ENCODE peak calls at places on chromosomes 13 and 19, in ten cellular contexts. B is mesendoderm, G is IMR-90, F is PC-3, A is neural progenitor cell, S is HCT116, M is GM23248, Z is hepatocyte, Y is H9, O is fibroblast of lung. W is an unnamed sample.

GRCh38 chr13:40518481-40518882 is 148.0 kb downstream of the FOXO1 start:
- DNase-seq in G (no peak), S (no peak), A (no peak), B (peak), Y (no peak), M (no peak), F (no peak), Z (no peak), O (peak), W (no peak)

GRCh38 chr19:35673121-35673804 is 6.9 kb downstream of the UPK1A start:
- DNase-seq in Y (peak), O (peak), A (peak), S (peak), M (peak), B (peak), F (no peak), Z (peak), G (peak), W (no peak)

GRCh38 chr19:51508059-51508733 is 6.6 kb upstream of the SIGLEC12 start:
- DNase-seq in A (no peak), B (no peak), O (no peak), G (no peak), Z (no peak), Y (no peak), S (no peak), F (no peak), M (no peak), W (no peak)

GRCh38 chr13:20901668-20902437 is 693 bp downstream of the XPO4 start:
- DNase-seq in B (peak), Z (peak), G (peak), F (peak), O (peak), M (peak), S (peak), Y (peak), A (peak), W (peak)

GRCh38 chr13:19596960-19597361 is 35.6 kb upstream of the TPTE2 start:
- DNase-seq in A (no peak), G (peak), S (peak), Z (peak), B (no peak), O (peak), F (peak), M (peak), Y (no peak), W (no peak)

GRCh38 chr13:44211286-44211685 is 162.3 kb upstream of the SERP2 start:
- DNase-seq in F (no peak), M (no peak), Z (no peak), A (no peak), S (no peak), O (no peak), G (no peak), Y (no peak), B (peak), W (no peak)

GRCh38 chr13:99969368-99969933 is 2.1 kb downstream of the ZIC5 start:
- DNase-seq in S (no peak), Z (no peak), F (no peak), O (no peak), A (peak), M (no peak), Y (no peak), B (no peak), G (no peak), W (no peak)

GRCh38 chr19:50992666-50993035 is 8.8 kb downstream of the KLK8 start:
- DNase-seq in B (no peak), Z (no peak), S (no peak), M (no peak), Y (no peak), A (no peak), F (peak), G (no peak), O (no peak), W (no peak)

GRCh38 chr13:106859505-106859904 is 291.6 kb upstream of the ARGLU1 start:
- DNase-seq in Y (peak), M (no peak), B (peak), G (no peak), S (no peak), Z (no peak), O (no peak), A (peak), F (peak), W (no peak)

GRCh38 chr13:92354583-92354982 is 872.0 kb upstream of the GPC6 start:
- DNase-seq in F (no peak), Y (no peak), M (no peak), Z (no peak), G (no peak), O (peak), A (no peak), S (no peak), B (no peak), W (no peak)

GRCh38 chr19:2266183-2266993 is 10.2 kb upstream of the JSRP1 start:
- DNase-seq in S (no peak), F (peak), M (peak), Y (no peak), A (no peak), G (peak), O (peak), Z (no peak), B (no peak), W (peak)

GRCh38 chr13:113283904-113284303 is 13.1 kb upstream of the LAMP1 start:
- DNase-seq in B (no peak), O (no peak), A (no peak), G (no peak), Y (no peak), M (peak), F (no peak), Z (no peak), S (no peak), W (no peak)

GRCh38 chr19:8333771-8334457 is 9.1 kb downstream of the KANK3 start:
- DNase-seq in S (no peak), F (no peak), G (no peak), M (no peak), A (peak), Z (no peak), B (no peak), Y (peak), O (no peak), W (no peak)

GRCh38 chr13:90055121-90055520 is 1292.4 kb upstream of the MIR17HG start:
- DNase-seq in M (peak), S (peak), A (no peak), Y (no peak), Z (no peak), B (no peak), G (no peak), O (peak), F (peak), W (no peak)

GRCh38 chr13:32165791-32166190 is 134.2 kb downstream of the FRY start:
- DNase-seq in F (no peak), A (no peak), G (no peak), Z (no peak), B (no peak), M (no peak), Y (no peak), S (no peak), O (no peak), W (no peak)

GRCh38 chr19:49558591-49558990 is 21.8 kb downstream of the NOSIP start:
- DNase-seq in Y (no peak), G (no peak), S (no peak), Z (no peak), F (no peak), A (no peak), M (no peak), B (no peak), O (no peak), W (no peak)

GRCh38 chr19:50387176-50387867 is 3.2 kb downstream of the POLD1 start:
- DNase-seq in M (peak), B (no peak), A (no peak), G (peak), F (no peak), Z (no peak), O (peak), S (no peak), Y (no peak), W (no peak)

GRCh38 chr13:57624565-57625435 is 6.7 kb upstream of the PCDH17 start:
- DNase-seq in A (peak), Z (peak), Y (peak), F (peak), M (peak), B (peak), S (no peak), O (peak), G (peak), W (peak)

GRCh38 chr19:10694706-10695105 is 6.5 kb upstream of the QTRT1 start:
- DNase-seq in G (no peak), A (no peak), O (no peak), Y (no peak), Z (no peak), B (no peak), F (no peak), M (peak), S (no peak), W (peak)

GRCh38 chr13:89695343-89696257 is 1651.9 kb upstream of the MIR17HG start:
- DNase-seq in Z (peak), M (peak), B (peak), O (peak), A (peak), S (peak), G (peak), F (peak), Y (peak), W (peak)

GRCh38 chr19:30229524-30230174 is 142.5 kb upstream of the ZNF536 start:
- DNase-seq in S (no peak), Z (peak), G (peak), F (no peak), Y (no peak), M (no peak), A (peak), O (no peak), B (peak), W (peak)

GRCh38 chr19:6501740-6502648 is at the start of gene TUBB4A:
- DNase-seq in O (no peak), Z (peak), B (no peak), S (no peak), M (no peak), A (peak), F (peak), Y (peak), G (no peak), W (peak)
- H3K4me2 ChIP-seq in O (no peak), Z (peak), B (peak), S (peak), M (no peak), A (peak), F (peak), Y (peak), G (no peak), W (peak)

DNA sequence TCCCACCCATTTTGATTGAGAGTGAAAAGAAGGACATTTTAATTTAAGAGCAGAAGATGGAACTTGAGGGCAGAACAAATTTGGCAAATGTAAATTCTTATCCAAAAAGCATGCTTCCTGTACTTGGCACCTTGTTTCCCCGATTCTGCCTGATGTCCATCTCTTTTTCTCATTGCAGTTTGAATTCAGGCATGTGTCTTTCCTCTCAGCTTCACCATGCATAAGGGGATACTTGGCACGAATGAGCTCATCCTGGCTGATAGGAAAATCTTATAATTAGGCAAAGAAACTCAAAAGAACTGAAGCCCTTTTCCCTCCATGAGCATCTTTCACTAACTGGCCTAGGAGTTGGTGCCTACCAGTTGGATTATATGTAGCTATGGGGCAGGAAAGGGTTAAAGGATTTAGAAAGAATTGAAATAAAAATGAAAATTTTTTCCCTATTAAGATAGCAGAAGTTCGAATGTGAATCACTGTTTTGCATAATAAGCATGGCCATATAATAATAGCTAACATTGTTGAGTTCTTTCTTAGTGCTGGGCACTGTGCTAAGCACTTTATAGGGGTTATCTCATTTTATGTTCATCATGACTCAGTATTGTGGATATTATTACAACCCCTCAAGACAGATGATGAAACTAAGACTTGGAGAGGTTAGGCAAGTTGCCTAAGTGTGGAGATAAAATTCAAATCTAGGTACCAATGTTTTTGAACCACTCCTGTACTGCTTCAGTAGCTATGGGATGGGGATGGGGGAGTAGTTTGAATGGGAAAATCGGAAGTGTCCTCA is 386.7 kb downstream of the KCNRG start:
- DNase-seq in M (peak), B (no peak), F (peak), G (peak), Y (no peak), A (no peak), O (peak), Z (no peak), S (no peak), W (peak)
- H3K4me2 ChIP-seq in M (peak), B (no peak), F (peak), G (peak), Y (no peak), A (no peak), O (peak), Z (no peak), S (no peak), W (peak)

GRCh38 chr19:4868286-4868834 is 893 bp upstream of the PLIN3 start:
- DNase-seq in Z (no peak), O (no peak), B (no peak), Y (no peak), M (no peak), G (no peak), S (no peak), F (no peak), A (no peak), W (no peak)
- H3K4me2 ChIP-seq in Z (peak), O (no peak), B (no peak), Y (peak), M (peak), G (no peak), S (peak), F (peak), A (no peak), W (peak)

GRCh38 chr19:55635334-55635717 is 5.5 kb upstream of the ZNF580 start:
- DNase-seq in G (no peak), Y (no peak), M (peak), S (no peak), F (no peak), A (no peak), B (no peak), Z (no peak), O (no peak), W (peak)

GRCh38 chr19:55635856-55636440 is 4.9 kb upstream of the ZNF580 start:
- DNase-seq in B (no peak), A (no peak), G (no peak), F (no peak), Z (no peak), M (peak), S (no peak), O (no peak), Y (no peak), W (no peak)

GRCh38 chr19:55636723-55637122 is 4.1 kb upstream of the ZNF580 start:
- DNase-seq in B (no peak), G (no peak), Z (no peak), M (no peak), F (no peak), O (no peak), S (no peak), A (no peak), Y (no peak), W (no peak)

GRCh38 chr19:55638864-55639359 is 1.9 kb upstream of the ZNF580 start:
- DNase-seq in B (peak), O (peak), S (no peak), G (peak), Z (no peak), F (peak), Y (peak), A (peak), M (peak), W (peak)

GRCh38 chr19:55637534-55637933 is 3.3 kb upstream of the ZNF580 start:
- DNase-seq in G (no peak), F (no peak), M (no peak), A (no peak), S (no peak), Z (no peak), Y (no peak), B (no peak), O (no peak), W (no peak)
- H3K4me2 ChIP-seq in G (no peak), F (no peak), M (no peak), A (no peak), S (no peak), Z (no peak), Y (no peak), B (no peak), O (no peak), W (no peak)

GRCh38 chr13:48532146-48532472 is 771 bp downstream of the RCBTB2 start:
- DNase-seq in Z (peak), A (peak), O (peak), G (peak), Y (no peak), F (peak), M (peak), S (no peak), B (no peak), W (no peak)

GRCh38 chr13:48531416-48532145 is 1.3 kb downstream of the RCBTB2 start:
- DNase-seq in M (no peak), A (peak), Y (no peak), O (no peak), F (no peak), Z (no peak), G (no peak), S (no peak), B (peak), W (peak)

GRCh38 chr13:48533207-48533499 is 273 bp upstream of the RCBTB2 start:
- DNase-seq in F (no peak), S (no peak), B (no peak), Z (no peak), A (no peak), Y (no peak), M (no peak), O (no peak), G (no peak), W (no peak)

GRCh38 chr13:48533986-48534600 is 1.2 kb upstream of the RCBTB2 start:
- DNase-seq in B (peak), O (no peak), S (no peak), M (no peak), G (no peak), A (peak), F (no peak), Z (no peak), Y (no peak), W (no peak)

GRCh38 chr13:48532473-48533206 is at the start of gene RCBTB2:
- DNase-seq in B (peak), O (peak), A (peak), G (peak), S (peak), M (peak), F (peak), Z (peak), Y (peak), W (peak)
- H3K4me2 ChIP-seq in B (peak), O (peak), A (peak), G (peak), S (peak), M (peak), F (peak), Z (peak), Y (peak), W (peak)

W was measured in Karpas-422.